ENCODE peak calls at places on chromosomes 11 and 22, in seven cellular contexts. One of them, this sample, is unnamed.

GRCh38 chr11:72075109-72075508 is 5.2 kb downstream of the NUMA1 start:
- DNase-seq in IMR-90: no peak
- DNase-seq in Calu3: peak
- DNase-seq in NCI-H1105: no peak
- DNase-seq in stomach: no peak
- DNase-seq in colonic mucosa: no peak
- DNase-seq in AG04450: no peak
- DNase-seq in this sample: no peak

GRCh38 chr11:69813839-69814238 is 5.4 kb downstream of the FGF3 start:
- DNase-seq in IMR-90: no peak
- DNase-seq in Calu3: no peak
- DNase-seq in NCI-H1105: no peak
- DNase-seq in stomach: no peak
- DNase-seq in colonic mucosa: no peak
- DNase-seq in AG04450: no peak
- DNase-seq in this sample: no peak

GRCh38 chr11:4125141-4125540 is 30.5 kb downstream of the RRM1 start:
- DNase-seq in IMR-90: peak
- DNase-seq in Calu3: no peak
- DNase-seq in NCI-H1105: no peak
- DNase-seq in stomach: no peak
- DNase-seq in colonic mucosa: no peak
- DNase-seq in AG04450: no peak
- DNase-seq in this sample: no peak

GRCh38 chr11:63478896-63479295 is 12.1 kb downstream of the PLAAT5 start:
- DNase-seq in IMR-90: peak
- DNase-seq in Calu3: peak
- DNase-seq in NCI-H1105: peak
- DNase-seq in stomach: peak
- DNase-seq in colonic mucosa: peak
- DNase-seq in AG04450: peak
- DNase-seq in this sample: peak

GRCh38 chr11:116853461-116854073 is 16.1 kb upstream of the APOA1 start:
- DNase-seq in IMR-90: peak
- DNase-seq in Calu3: peak
- DNase-seq in NCI-H1105: no peak
- DNase-seq in stomach: peak
- DNase-seq in colonic mucosa: peak
- DNase-seq in AG04450: peak
- DNase-seq in this sample: no peak

GRCh38 chr11:116687458-116688201 is 85.2 kb downstream of the BUD13 start:
- DNase-seq in IMR-90: no peak
- DNase-seq in Calu3: no peak
- DNase-seq in NCI-H1105: no peak
- DNase-seq in stomach: no peak
- DNase-seq in colonic mucosa: no peak
- DNase-seq in AG04450: no peak
- DNase-seq in this sample: no peak

GRCh38 chr11:43708776-43709175 is 28.2 kb downstream of the HSD17B12 start:
- DNase-seq in IMR-90: no peak
- DNase-seq in Calu3: no peak
- DNase-seq in NCI-H1105: no peak
- DNase-seq in stomach: no peak
- DNase-seq in colonic mucosa: no peak
- DNase-seq in AG04450: no peak
- DNase-seq in this sample: no peak

GRCh38 chr22:47335460-47335859 is 573.0 kb downstream of the TBC1D22A start:
- DNase-seq in IMR-90: no peak
- DNase-seq in Calu3: no peak
- DNase-seq in NCI-H1105: no peak
- DNase-seq in stomach: no peak
- DNase-seq in colonic mucosa: no peak
- DNase-seq in AG04450: no peak
- DNase-seq in this sample: no peak

GRCh38 chr11:69892237-69892985 is 73.2 kb upstream of the FGF3 start:
- DNase-seq in IMR-90: no peak
- DNase-seq in Calu3: peak
- DNase-seq in NCI-H1105: no peak
- DNase-seq in stomach: no peak
- DNase-seq in colonic mucosa: no peak
- DNase-seq in AG04450: no peak
- DNase-seq in this sample: no peak

GRCh38 chr11:72227316-72228228 is 3.0 kb downstream of the INPPL1 start:
- DNase-seq in IMR-90: peak
- DNase-seq in Calu3: no peak
- DNase-seq in NCI-H1105: peak
- DNase-seq in stomach: peak
- DNase-seq in colonic mucosa: no peak
- DNase-seq in AG04450: no peak
- DNase-seq in this sample: peak

GRCh38 chr11:58866788-58867187 is 22.3 kb upstream of the GLYATL2 start:
- DNase-seq in IMR-90: peak
- DNase-seq in Calu3: no peak
- DNase-seq in NCI-H1105: no peak
- DNase-seq in stomach: no peak
- DNase-seq in colonic mucosa: no peak
- DNase-seq in AG04450: no peak
- DNase-seq in this sample: no peak

GRCh38 chr11:90241414-90241813 is 18.6 kb upstream of the CHORDC1 start:
- DNase-seq in IMR-90: no peak
- DNase-seq in Calu3: no peak
- DNase-seq in NCI-H1105: no peak
- DNase-seq in stomach: no peak
- DNase-seq in colonic mucosa: no peak
- DNase-seq in AG04450: no peak
- DNase-seq in this sample: no peak

GRCh38 chr11:105861225-105861624 is 160.8 kb downstream of the MSANTD4 start:
- DNase-seq in IMR-90: peak
- DNase-seq in Calu3: no peak
- DNase-seq in NCI-H1105: no peak
- DNase-seq in stomach: no peak
- DNase-seq in colonic mucosa: no peak
- DNase-seq in AG04450: no peak
- DNase-seq in this sample: no peak

GRCh38 chr11:10304495-10305261 is at the start of gene ADM:
- DNase-seq in IMR-90: peak
- DNase-seq in Calu3: peak
- DNase-seq in NCI-H1105: peak
- DNase-seq in stomach: peak
- DNase-seq in colonic mucosa: peak
- DNase-seq in AG04450: peak
- DNase-seq in this sample: no peak

GRCh38 chr11:15016200-15016599 is 44.0 kb upstream of the CALCA start:
- DNase-seq in IMR-90: no peak
- DNase-seq in Calu3: no peak
- DNase-seq in NCI-H1105: no peak
- DNase-seq in stomach: no peak
- DNase-seq in colonic mucosa: no peak
- DNase-seq in AG04450: no peak
- DNase-seq in this sample: no peak

GRCh38 chr11:66022401-66023185 is 3.7 kb downstream of the CATSPER1 start:
- DNase-seq in IMR-90: peak
- DNase-seq in Calu3: peak
- DNase-seq in NCI-H1105: peak
- DNase-seq in stomach: peak
- DNase-seq in colonic mucosa: peak
- DNase-seq in AG04450: no peak
- DNase-seq in this sample: no peak

GRCh38 chr22:27747396-27748256 is 53.9 kb downstream of the MN1 start:
- DNase-seq in IMR-90: no peak
- DNase-seq in Calu3: no peak
- DNase-seq in NCI-H1105: no peak
- DNase-seq in stomach: no peak
- DNase-seq in colonic mucosa: no peak
- DNase-seq in AG04450: no peak
- DNase-seq in this sample: no peak

GRCh38 chr11:61728066-61728939 is 24.1 kb upstream of the MYRF start:
- DNase-seq in IMR-90: no peak
- DNase-seq in Calu3: no peak
- DNase-seq in NCI-H1105: no peak
- DNase-seq in stomach: no peak
- DNase-seq in colonic mucosa: no peak
- DNase-seq in AG04450: no peak
- DNase-seq in this sample: no peak

GRCh38 chr11:123682976-123683375 is 28.6 kb upstream of the SCN3B start:
- DNase-seq in IMR-90: no peak
- DNase-seq in Calu3: no peak
- DNase-seq in NCI-H1105: no peak
- DNase-seq in stomach: no peak
- DNase-seq in colonic mucosa: no peak
- DNase-seq in AG04450: no peak
- DNase-seq in this sample: no peak

GRCh38 chr11:6505577-6506240 is 8.6 kb downstream of the DNHD1 start:
- DNase-seq in IMR-90: peak
- DNase-seq in Calu3: peak
- DNase-seq in NCI-H1105: peak
- DNase-seq in stomach: no peak
- DNase-seq in colonic mucosa: no peak
- DNase-seq in AG04450: peak
- DNase-seq in this sample: no peak

GRCh38 chr11:35393093-35393492 is 26.3 kb downstream of the SLC1A2 start:
- DNase-seq in IMR-90: peak
- DNase-seq in Calu3: no peak
- DNase-seq in NCI-H1105: no peak
- DNase-seq in stomach: no peak
- DNase-seq in colonic mucosa: no peak
- DNase-seq in AG04450: no peak
- DNase-seq in this sample: no peak